ENCODE peak calls at places on chromosomes 4 and X, in ten cellular contexts. One of them, this sample, is unnamed.

GRCh38 chr4:34953145-34953799 is 1291.0 kb downstream of the ARAP2 start:
- DNase-seq in stimulated activated CD8-positive, alpha-beta memory T cell treated with anti-CD3 and anti-CD28 coated beads, Interleukin-7, amount 100 ng/mL, for 1 hour: no peak
- DNase-seq in nephron progenitor cell: no peak
- DNase-seq in mucosa of descending colon: no peak
- DNase-seq in T-helper 9 cell: no peak
- DNase-seq in aorta: no peak
- DNase-seq in effector memory CD4-positive, alpha-beta T cell: no peak
- DNase-seq in NCI-H2171: no peak
- DNase-seq in NCI-H146: no peak
- DNase-seq in left colon: no peak
- DNase-seq in this sample: no peak

GRCh38 chrX:116272328-116272727 is 101.8 kb downstream of the AGTR2 start:
- DNase-seq in stimulated activated CD8-positive, alpha-beta memory T cell treated with anti-CD3 and anti-CD28 coated beads, Interleukin-7, amount 100 ng/mL, for 1 hour: no peak
- DNase-seq in nephron progenitor cell: no peak
- DNase-seq in mucosa of descending colon: no peak
- DNase-seq in T-helper 9 cell: no peak
- DNase-seq in aorta: no peak
- DNase-seq in effector memory CD4-positive, alpha-beta T cell: no peak
- DNase-seq in NCI-H2171: no peak
- DNase-seq in NCI-H146: no peak
- DNase-seq in left colon: peak
- DNase-seq in this sample: no peak

GRCh38 chr4:150234246-150234645 is 156.0 kb downstream of the DCLK2 start:
- DNase-seq in stimulated activated CD8-positive, alpha-beta memory T cell treated with anti-CD3 and anti-CD28 coated beads, Interleukin-7, amount 100 ng/mL, for 1 hour: no peak
- DNase-seq in nephron progenitor cell: no peak
- DNase-seq in mucosa of descending colon: no peak
- DNase-seq in T-helper 9 cell: no peak
- DNase-seq in aorta: no peak
- DNase-seq in effector memory CD4-positive, alpha-beta T cell: no peak
- DNase-seq in NCI-H2171: no peak
- DNase-seq in NCI-H146: no peak
- DNase-seq in left colon: no peak
- DNase-seq in this sample: no peak

GRCh38 chr4:76987153-76987562 is 37.6 kb downstream of the SEPTIN11 start:
- DNase-seq in stimulated activated CD8-positive, alpha-beta memory T cell treated with anti-CD3 and anti-CD28 coated beads, Interleukin-7, amount 100 ng/mL, for 1 hour: no peak
- DNase-seq in nephron progenitor cell: no peak
- DNase-seq in mucosa of descending colon: no peak
- DNase-seq in T-helper 9 cell: no peak
- DNase-seq in aorta: no peak
- DNase-seq in effector memory CD4-positive, alpha-beta T cell: no peak
- DNase-seq in NCI-H2171: peak
- DNase-seq in NCI-H146: no peak
- DNase-seq in left colon: no peak
- DNase-seq in this sample: no peak

GRCh38 chrX:2707334-2707760 is 16.3 kb downstream of the CD99 start:
- DNase-seq in stimulated activated CD8-positive, alpha-beta memory T cell treated with anti-CD3 and anti-CD28 coated beads, Interleukin-7, amount 100 ng/mL, for 1 hour: peak
- DNase-seq in nephron progenitor cell: peak
- DNase-seq in mucosa of descending colon: peak
- DNase-seq in T-helper 9 cell: no peak
- DNase-seq in aorta: peak
- DNase-seq in effector memory CD4-positive, alpha-beta T cell: peak
- DNase-seq in NCI-H2171: no peak
- DNase-seq in NCI-H146: no peak
- DNase-seq in left colon: peak
- DNase-seq in this sample: no peak

GRCh38 chr4:24488399-24489164 is 95.8 kb downstream of the DHX15 start:
- DNase-seq in stimulated activated CD8-positive, alpha-beta memory T cell treated with anti-CD3 and anti-CD28 coated beads, Interleukin-7, amount 100 ng/mL, for 1 hour: no peak
- DNase-seq in nephron progenitor cell: peak
- DNase-seq in mucosa of descending colon: peak
- DNase-seq in T-helper 9 cell: peak
- DNase-seq in aorta: peak
- DNase-seq in effector memory CD4-positive, alpha-beta T cell: no peak
- DNase-seq in NCI-H2171: no peak
- DNase-seq in NCI-H146: peak
- DNase-seq in left colon: peak
- DNase-seq in this sample: peak

GRCh38 chrX:9293051-9293496 is 171.8 kb upstream of the TBL1X start:
- DNase-seq in stimulated activated CD8-positive, alpha-beta memory T cell treated with anti-CD3 and anti-CD28 coated beads, Interleukin-7, amount 100 ng/mL, for 1 hour: no peak
- DNase-seq in nephron progenitor cell: peak
- DNase-seq in mucosa of descending colon: no peak
- DNase-seq in T-helper 9 cell: no peak
- DNase-seq in aorta: no peak
- DNase-seq in effector memory CD4-positive, alpha-beta T cell: no peak
- DNase-seq in NCI-H2171: no peak
- DNase-seq in NCI-H146: peak
- DNase-seq in left colon: no peak
- DNase-seq in this sample: no peak

GRCh38 chrX:134287356-134287755 is 50.4 kb downstream of the CCDC160 start:
- DNase-seq in stimulated activated CD8-positive, alpha-beta memory T cell treated with anti-CD3 and anti-CD28 coated beads, Interleukin-7, amount 100 ng/mL, for 1 hour: no peak
- DNase-seq in nephron progenitor cell: no peak
- DNase-seq in mucosa of descending colon: no peak
- DNase-seq in T-helper 9 cell: no peak
- DNase-seq in aorta: no peak
- DNase-seq in effector memory CD4-positive, alpha-beta T cell: no peak
- DNase-seq in NCI-H2171: peak
- DNase-seq in NCI-H146: no peak
- DNase-seq in left colon: no peak
- DNase-seq in this sample: no peak

GRCh38 chr4:77591532-77591931 is 14.1 kb upstream of the CXCL13 start:
- DNase-seq in stimulated activated CD8-positive, alpha-beta memory T cell treated with anti-CD3 and anti-CD28 coated beads, Interleukin-7, amount 100 ng/mL, for 1 hour: no peak
- DNase-seq in nephron progenitor cell: no peak
- DNase-seq in mucosa of descending colon: no peak
- DNase-seq in T-helper 9 cell: no peak
- DNase-seq in aorta: no peak
- DNase-seq in effector memory CD4-positive, alpha-beta T cell: no peak
- DNase-seq in NCI-H2171: no peak
- DNase-seq in NCI-H146: no peak
- DNase-seq in left colon: no peak
- DNase-seq in this sample: no peak

GRCh38 chrX:134782796-134783195 is 124.5 kb upstream of the PLAC1 start:
- DNase-seq in stimulated activated CD8-positive, alpha-beta memory T cell treated with anti-CD3 and anti-CD28 coated beads, Interleukin-7, amount 100 ng/mL, for 1 hour: no peak
- DNase-seq in nephron progenitor cell: no peak
- DNase-seq in mucosa of descending colon: no peak
- DNase-seq in T-helper 9 cell: no peak
- DNase-seq in aorta: no peak
- DNase-seq in effector memory CD4-positive, alpha-beta T cell: no peak
- DNase-seq in NCI-H2171: peak
- DNase-seq in NCI-H146: no peak
- DNase-seq in left colon: no peak
- DNase-seq in this sample: peak

This sample was measured in T-helper 2 cell.